ENCODE peak calls at places on chromosomes 4 and X, in six cellular contexts. S is neuronal stem cell, W is mesenchymal stem cell, Q is H9, E is H1, D is mesendoderm. J is an unnamed sample.

GRCh38 chrX:11998944-11999343 is 139.3 kb upstream of the FRMPD4 start:
- DNase-seq in S (no peak), W (no peak), Q (no peak), E (no peak), D (peak), J (no peak)

GRCh38 chrX:135295238-135295943 is 13.9 kb upstream of the ETDC start:
- DNase-seq in S (peak), W (peak), Q (peak), E (peak), D (peak), J (peak)

GRCh38 chrX:74171465-74171864 is 132.5 kb upstream of the ZCCHC13 start:
- DNase-seq in S (no peak), W (no peak), Q (no peak), E (no peak), D (no peak), J (no peak)

GRCh38 chr4:103754844-103755243 is 35.1 kb upstream of the TACR3 start:
- DNase-seq in S (no peak), W (no peak), Q (no peak), E (no peak), D (peak), J (no peak)

GRCh38 chr4:14711259-14711658 is 291.0 kb upstream of the CPEB2 start:
- DNase-seq in S (no peak), W (no peak), Q (no peak), E (no peak), D (no peak), J (no peak)

GRCh38 chrX:11129546-11129945 is 18.4 kb downstream of the HCCS start:
- DNase-seq in S (no peak), W (no peak), Q (no peak), E (no peak), D (peak), J (no peak)

GRCh38 chr4:104966349-104967033 is 180.2 kb upstream of the TET2 start:
- DNase-seq in S (no peak), W (no peak), Q (no peak), E (no peak), D (no peak), J (no peak)

GRCh38 chrX:110836982-110837381 is 41.4 kb upstream of the CHRDL1 start:
- DNase-seq in S (no peak), W (no peak), Q (peak), E (no peak), D (peak), J (no peak)

GRCh38 chr4:39721788-39722187 is 23.9 kb downstream of the UBE2K start:
- DNase-seq in S (no peak), W (no peak), Q (no peak), E (peak), D (no peak), J (no peak)
- H3K4ac ChIP-seq in S (no peak), W (no peak), Q (no peak), E (no peak), D (no peak), J (no peak)

GRCh38 chr4:26404597-26405323 is 83.9 kb downstream of the RBPJ start:
- DNase-seq in S (no peak), W (no peak), Q (no peak), E (no peak), D (peak), J (no peak)

GRCh38 chr4:26402458-26402857 is 81.6 kb downstream of the RBPJ start:
- DNase-seq in S (no peak), W (no peak), Q (no peak), E (no peak), D (no peak), J (no peak)

GRCh38 chr4:26407466-26407865 is 82.8 kb downstream of the CCKAR start:
- DNase-seq in S (no peak), W (no peak), Q (no peak), E (no peak), D (no peak), J (peak)

GRCh38 chr4:26410385-26411293 is 79.6 kb downstream of the CCKAR start:
- DNase-seq in S (peak), W (peak), Q (no peak), E (no peak), D (peak), J (peak)

DNA sequence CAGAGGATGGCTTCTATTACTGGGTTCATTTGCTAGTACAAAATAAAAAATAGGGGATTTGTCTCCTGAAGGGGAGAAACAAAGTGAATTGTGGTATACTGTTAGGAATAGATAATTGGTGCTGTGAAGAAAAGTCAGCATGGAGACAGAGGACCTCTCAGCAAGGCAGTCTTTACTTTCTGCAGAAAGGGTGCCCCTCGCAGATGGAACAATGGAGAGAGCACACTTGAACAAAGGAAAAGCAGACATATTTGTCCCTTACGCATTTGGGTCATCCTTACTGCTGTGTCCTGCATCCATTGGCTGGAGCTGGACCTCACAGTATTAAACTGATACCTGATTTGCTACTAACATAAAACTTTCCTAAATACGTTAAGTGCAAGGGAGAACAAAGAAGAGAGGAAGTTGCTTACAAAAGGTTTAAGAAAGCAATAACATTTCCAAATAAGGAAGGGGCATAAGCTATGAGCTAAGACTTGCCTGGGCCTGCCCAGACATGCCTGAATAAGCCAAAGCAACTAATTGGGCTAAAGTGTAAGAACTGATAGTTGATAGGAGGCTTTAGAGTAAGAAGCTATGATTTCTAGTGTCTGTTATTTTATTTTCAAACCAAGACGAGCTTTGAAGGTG is 83.8 kb downstream of the CCKAR start:
- DNase-seq in S (no peak), W (no peak), Q (peak), E (no peak), D (peak), J (peak)
- H3K4ac ChIP-seq in S (no peak), W (no peak), Q (no peak), E (no peak), D (no peak), J (peak)

GRCh38 chr4:10115271-10115656 is 1.3 kb downstream of the WDR1 start:
- DNase-seq in S (no peak), W (peak), Q (no peak), E (peak), D (no peak), J (peak)
- H3K4ac ChIP-seq in S (no peak), W (no peak), Q (no peak), E (no peak), D (no peak), J (peak)

GRCh38 chr4:95547708-95548471 is 883 bp downstream of the UNC5C start:
- DNase-seq in S (peak), W (peak), Q (peak), E (peak), D (no peak), J (no peak)

GRCh38 chr4:95551653-95552052 is 2.9 kb upstream of the UNC5C start:
- DNase-seq in S (no peak), W (no peak), Q (no peak), E (no peak), D (no peak), J (no peak)

GRCh38 chr4:95550566-95550965 is 1.8 kb upstream of the UNC5C start:
- DNase-seq in S (no peak), W (no peak), Q (no peak), E (no peak), D (no peak), J (no peak)

GRCh38 chr4:95548738-95549245 is at the start of gene UNC5C:
- DNase-seq in S (peak), W (peak), Q (peak), E (peak), D (peak), J (no peak)

GRCh38 chr4:95549246-95550138 is 719 bp upstream of the UNC5C start:
- DNase-seq in S (peak), W (peak), Q (peak), E (peak), D (peak), J (peak)
- H3K4ac ChIP-seq in S (no peak), W (peak), Q (no peak), E (no peak), D (no peak), J (no peak)

GRCh38 chrX:20431486-20431885 is 164.8 kb upstream of the RPS6KA3 start:
- DNase-seq in S (no peak), W (no peak), Q (no peak), E (no peak), D (no peak), J (no peak)

GRCh38 chrX:20432746-20433374 is 166.2 kb upstream of the RPS6KA3 start:
- DNase-seq in S (no peak), W (peak), Q (no peak), E (no peak), D (no peak), J (no peak)

GRCh38 chrX:20435913-20436312 is 169.2 kb upstream of the RPS6KA3 start:
- DNase-seq in S (no peak), W (no peak), Q (no peak), E (no peak), D (no peak), J (no peak)

GRCh38 chrX:20432048-20432447 is 165.3 kb upstream of the RPS6KA3 start:
- DNase-seq in S (no peak), W (peak), Q (no peak), E (no peak), D (no peak), J (peak)

DNA sequence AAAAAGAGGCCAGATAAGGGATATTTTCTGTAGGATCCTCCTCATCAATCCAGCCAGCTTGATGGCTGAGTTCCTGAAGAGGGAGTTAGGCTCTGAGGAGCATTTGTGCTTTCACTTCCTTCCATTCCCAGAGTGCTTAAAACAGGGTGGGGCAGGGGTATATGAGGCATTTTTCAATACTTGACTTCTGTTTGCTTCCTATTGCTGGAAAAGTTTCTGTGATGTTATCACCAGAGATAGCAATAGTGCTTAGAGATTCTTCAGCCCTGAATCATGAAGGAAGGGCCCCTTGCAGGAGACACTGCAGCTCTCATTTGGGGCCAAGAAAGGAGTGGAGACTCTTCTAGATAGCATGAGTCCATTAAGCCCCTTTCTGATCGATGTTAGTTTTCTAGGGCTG is 166.7 kb upstream of the RPS6KA3 start:
- DNase-seq in S (no peak), W (peak), Q (no peak), E (no peak), D (no peak), J (peak)
- H3K4ac ChIP-seq in S (no peak), W (no peak), Q (no peak), E (no peak), D (no peak), J (no peak)

GRCh38 chrX:2846992-2847391 is 18.3 kb downstream of the GYG2 start:
- DNase-seq in S (no peak), W (no peak), Q (no peak), E (no peak), D (no peak), J (no peak)

GRCh38 chrX:2848806-2849420 is 20.2 kb downstream of the GYG2 start:
- DNase-seq in S (no peak), W (peak), Q (no peak), E (no peak), D (peak), J (peak)
- H3K4ac ChIP-seq in S (no peak), W (no peak), Q (no peak), E (no peak), D (no peak), J (peak)

GRCh38 chr4:88007304-88008132 is at the start of gene PKD2:
- DNase-seq in S (peak), W (peak), Q (peak), E (peak), D (peak), J (peak)
- H3K4ac ChIP-seq in S (no peak), W (peak), Q (no peak), E (no peak), D (peak), J (peak)